ENCODE peak calls at places on chromosomes 16 and 17, in eight cellular contexts. G is heart right ventricle; L is cardiac fibroblast; I is CD4-positive, alpha-beta T cell; P is CD14-positive monocyte; W is fibroblast of villous mesenchyme; D is HFF-Myc; S is AG04450. X is an unnamed sample.

GRCh38 chr16:55576369-55576768 is 9.9 kb downstream of the CAPNS2 start:
- DNase-seq in S (no peak), D (no peak), G (no peak), P (no peak), W (no peak), I (no peak), L (no peak), X (no peak)

GRCh38 chr17:40617678-40618240 is 29.9 kb downstream of the SMARCE1 start:
- DNase-seq in W (no peak), D (no peak), G (no peak), S (no peak), I (no peak), L (no peak), P (no peak), X (peak; percentile 34)

GRCh38 chr17:3594056-3594810 is 15.0 kb downstream of the TRPV1 start:
- DNase-seq in L (peak; percentile 68), I (no peak), G (peak; percentile 39), W (peak; percentile 18), S (peak; percentile 48), P (no peak), D (peak; percentile 43), X (no peak)

GRCh38 chr16:28163699-28164584 is 47.8 kb downstream of the XPO6 start:
- DNase-seq in P (no peak), G (no peak), S (no peak), W (peak; percentile 76), I (no peak), D (no peak), L (peak; percentile 88), X (no peak)

GRCh38 chr17:81033535-81034167 is 1.3 kb upstream of the BAIAP2 start:
- DNase-seq in L (no peak), G (no peak), W (no peak), D (no peak), S (no peak), P (no peak), I (no peak), X (no peak)

GRCh38 chr17:70563301-70563820 is 394.0 kb downstream of the KCNJ2 start:
- DNase-seq in D (no peak), P (no peak), G (no peak), I (no peak), W (no peak), L (peak; percentile 2), S (no peak), X (no peak)

GRCh38 chr17:83193336-83194188 is 114.2 kb downstream of the METRNL start:
- DNase-seq in G (peak; percentile 20), I (no peak), P (peak; percentile 67), W (peak; percentile 30), L (peak; percentile 37), S (no peak), D (no peak), X (peak; percentile 4)

GRCh38 chr16:89704281-89704680 is 2.8 kb upstream of the SPATA2L start:
- DNase-seq in D (no peak), G (no peak), L (no peak), S (no peak), I (no peak), P (no peak), W (no peak), X (no peak)

GRCh38 chr16:75491876-75492275 is 3.4 kb downstream of the CHST6 start:
- DNase-seq in P (no peak), G (no peak), D (no peak), L (no peak), S (no peak), W (no peak), I (no peak), X (peak; percentile 82)

GRCh38 chr16:31356566-31357323 is 1.8 kb downstream of the ITGAX start:
- DNase-seq in L (no peak), W (no peak), P (peak; percentile 66), D (no peak), S (no peak), G (no peak), I (no peak), X (peak; percentile 32)

GRCh38 chr17:42359133-42359532 is 29.1 kb downstream of the STAT3 start:
- DNase-seq in D (no peak), G (no peak), S (no peak), I (no peak), W (no peak), P (no peak), L (no peak), X (no peak)

GRCh38 chr16:1674306-1674705 is 3.8 kb upstream of the JPT2 start:
- DNase-seq in L (no peak), W (no peak), G (no peak), S (no peak), I (no peak), D (no peak), P (no peak), X (no peak)

GRCh38 chr17:63032141-63032540 is 66.1 kb downstream of the TANC2 start:
- DNase-seq in P (no peak), S (no peak), D (no peak), I (no peak), W (no peak), G (no peak), L (no peak), X (no peak)

GRCh38 chr16:88380099-88380498 is 2.7 kb upstream of the ZNF469 start:
- DNase-seq in D (no peak), L (no peak), W (no peak), P (peak; percentile 14), G (no peak), I (no peak), S (no peak), X (no peak)

GRCh38 chr17:608911-609882 is 105.4 kb downstream of the VPS53 start:
- DNase-seq in W (peak; percentile 94), I (no peak), P (no peak), S (no peak), G (no peak), D (peak; percentile 73), L (no peak), X (no peak)

GRCh38 chr17:67246648-67247415 is 1.8 kb upstream of the HELZ start:
- DNase-seq in D (no peak), P (peak; percentile 65), S (no peak), W (peak; percentile 50), I (peak; percentile 32), L (peak; percentile 72), G (no peak), X (no peak)

GRCh38 chr17:4696432-4696796 is 7.5 kb downstream of the PELP1 start:
- DNase-seq in I (no peak), S (no peak), D (no peak), G (no peak), L (no peak), P (no peak), W (no peak), X (no peak)

GRCh38 chr16:8725513-8726178 is 51.2 kb downstream of the ABAT start:
- DNase-seq in G (no peak), I (no peak), S (no peak), W (no peak), P (no peak), L (no peak), D (no peak), X (no peak)

GRCh38 chr17:1562178-1562643 is 381 bp downstream of the PITPNA start:
- DNase-seq in G (peak; percentile 59), W (peak; percentile 46), I (peak; percentile 12), S (no peak), P (peak; percentile 49), D (no peak), L (peak; percentile 30), X (peak; percentile 67)

GRCh38 chr16:1786242-1787055 is 3.7 kb downstream of the NUBP2 start:
- DNase-seq in L (no peak), P (peak; percentile 41), G (peak; percentile 16), W (no peak), I (no peak), S (no peak), D (no peak), X (peak; percentile 22)

GRCh38 chr17:13961262-13961661 is 108.0 kb upstream of the COX10 start:
- DNase-seq in G (no peak), S (no peak), W (no peak), L (no peak), I (no peak), P (no peak), D (no peak), X (no peak)
- TF ChIP-seq CTCF in G (no peak), S (no peak), W (no peak), L (no peak), I (no peak), P (no peak), D (no peak), X (no peak)

GRCh38 chr16:79386299-79386698 is 214.2 kb downstream of the MAF start:
- DNase-seq in S (no peak), D (no peak), G (no peak), P (no peak), W (no peak), L (no peak), I (no peak), X (no peak)
- TF ChIP-seq CTCF in S (no peak), D (no peak), G (no peak), P (no peak), W (no peak), L (no peak), I (no peak), X (no peak)

DNA sequence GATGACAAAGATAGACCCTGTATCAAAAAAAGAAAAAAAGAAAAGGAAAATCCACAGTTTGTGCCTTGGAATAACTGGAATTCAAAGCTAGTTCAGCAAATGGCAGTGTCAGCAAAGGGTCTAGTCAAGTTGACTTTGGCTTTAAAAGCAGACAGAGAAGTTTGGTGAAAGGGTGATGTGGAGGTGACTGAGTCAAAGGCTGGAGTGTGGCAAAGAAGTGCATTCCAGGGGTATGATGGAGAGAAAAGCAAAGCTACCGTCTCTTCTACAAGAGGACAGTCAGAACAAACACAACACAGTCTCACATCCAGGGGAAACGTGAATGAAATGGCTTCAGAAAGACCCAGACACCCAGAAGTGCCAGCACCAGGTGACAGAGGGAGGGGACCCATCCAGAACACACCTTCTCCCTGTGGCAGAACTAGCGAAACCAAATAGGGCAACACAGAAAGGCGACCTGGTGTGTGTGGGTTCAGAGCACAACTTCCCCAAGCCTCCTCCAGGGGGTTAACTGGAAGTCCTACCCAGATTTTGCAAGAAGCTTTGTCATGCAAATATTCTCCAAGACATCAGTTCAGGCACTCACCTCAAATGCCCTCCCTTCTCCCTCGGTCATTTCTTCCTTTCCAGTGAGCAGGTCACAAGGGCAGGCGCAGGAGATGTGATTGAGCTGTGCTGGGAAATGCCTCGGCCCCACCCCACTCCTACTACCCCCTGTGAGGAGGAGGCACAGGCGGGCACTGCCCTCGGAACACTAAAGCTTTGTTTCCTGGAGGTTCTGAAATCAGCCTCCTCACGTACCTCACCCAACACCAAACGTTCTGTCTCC is 481.9 kb downstream of the SOX9 start:
- DNase-seq in W (no peak), L (peak; percentile 92), S (no peak), G (no peak), I (no peak), P (no peak), D (no peak), X (no peak)
- TF ChIP-seq CTCF in W (no peak), L (peak; percentile 56), S (peak; percentile 50), G (no peak), I (no peak), P (peak; percentile 27), D (peak; percentile 9), X (no peak)

DNA sequence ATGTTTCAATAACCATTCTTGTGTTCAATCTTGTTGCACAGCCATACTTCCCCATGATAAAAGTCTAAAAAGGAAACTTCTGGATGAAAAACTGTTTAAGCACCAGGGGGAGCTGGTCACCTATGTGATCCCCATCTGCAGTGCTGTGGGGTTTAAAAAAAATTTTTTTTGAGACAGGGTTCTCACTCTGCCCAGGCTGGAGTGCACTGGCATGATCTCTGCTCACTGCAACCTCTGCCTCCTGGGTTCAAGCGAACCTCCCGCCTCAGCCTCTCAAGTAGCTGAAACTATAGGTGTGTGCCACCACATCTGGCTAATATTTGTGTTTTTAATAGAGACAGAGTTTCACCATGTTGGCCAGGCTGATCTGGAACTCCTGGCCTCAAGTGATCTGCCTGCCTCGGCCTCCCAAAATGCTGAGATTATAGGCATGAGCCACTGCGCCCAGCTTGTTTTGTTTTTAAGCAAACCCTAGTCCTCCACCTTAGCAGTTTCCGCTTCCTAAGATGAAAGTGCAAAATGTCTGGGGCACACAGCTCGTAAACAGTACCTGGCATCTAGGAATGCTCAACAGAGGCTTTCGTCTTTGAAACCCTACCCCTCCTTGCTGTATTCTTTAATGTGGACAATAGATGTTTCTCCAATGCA is 25.4 kb downstream of the DNAJA2 start:
- DNase-seq in W (peak; percentile 59), P (no peak), D (no peak), G (no peak), L (peak; percentile 64), S (no peak), I (peak; percentile 8), X (no peak)
- TF ChIP-seq CTCF in W (peak; percentile 66), P (peak; percentile 78), D (peak; percentile 55), G (peak; percentile 57), L (peak; percentile 59), S (peak; percentile 73), I (peak; percentile 67), X (peak; percentile 44)